ENCODE peak calls at places on chromosomes 3 and 15, in five cellular contexts. G is mesenchymal stem cell, O is mesendoderm, S is neuronal stem cell, U is IMR-90. B is an unnamed sample.

GRCh38 chr3:66499881-66500574 is 794 bp downstream of the LRIG1 start:
- DNase-seq in U (peak; percentile 43), O (no peak), S (no peak), G (peak; percentile 28), B (no peak)

GRCh38 chr3:190012314-190012782 is 108.3 kb downstream of the P3H2 start:
- DNase-seq in G (peak; percentile 61), S (peak; percentile 36), U (peak; percentile 54), O (peak; percentile 96), B (no peak)

GRCh38 chr3:102492300-102492699 is 57.5 kb downstream of the ZPLD1 start:
- DNase-seq in G (no peak), O (no peak), S (no peak), U (no peak), B (no peak)

GRCh38 chr3:153442386-153442785 is 280.4 kb downstream of the RAP2B start:
- DNase-seq in O (peak; percentile 3), S (no peak), U (no peak), G (no peak), B (no peak)

GRCh38 chr3:148861277-148861869 is 3.7 kb upstream of the CPA3 start:
- DNase-seq in O (peak; percentile 31), S (peak; percentile 9), G (peak; percentile 50), U (peak; percentile 54), B (no peak)

GRCh38 chr15:31268911-31269784 is 57.5 kb upstream of the KLF13 start:
- DNase-seq in G (no peak), U (no peak), O (no peak), S (no peak), B (no peak)

GRCh38 chr3:10116138-10116460 is 624 bp downstream of the BRK1 start:
- DNase-seq in O (peak; percentile 70), U (peak; percentile 54), G (peak; percentile 84), S (no peak), B (no peak)

GRCh38 chr3:134751831-134752230 is 43.2 kb upstream of the EPHB1 start:
- DNase-seq in G (no peak), S (no peak), U (no peak), O (no peak), B (no peak)

GRCh38 chr3:120013481-120013880 is 80.8 kb downstream of the GSK3B start:
- DNase-seq in S (no peak), O (no peak), G (peak; percentile 44), U (peak; percentile 19), B (no peak)

GRCh38 chr15:43105077-43105769 is 615 bp downstream of the UBR1 start:
- DNase-seq in S (no peak), O (no peak), U (peak; percentile 5), G (no peak), B (no peak)

GRCh38 chr3:49602877-49603411 is 48.7 kb downstream of the BSN start:
- DNase-seq in G (no peak), O (peak; percentile 29), U (no peak), S (no peak), B (no peak)

GRCh38 chr3:186609247-186609868 is 3.5 kb upstream of the AHSG start:
- DNase-seq in S (no peak), O (peak; percentile 35), U (no peak), G (no peak), B (no peak)

GRCh38 chr3:149278911-149279310 is 54.5 kb downstream of the TM4SF18 start:
- DNase-seq in S (no peak), O (no peak), U (no peak), G (peak; percentile 36), B (no peak)

GRCh38 chr3:99686955-99687612 is 48.7 kb downstream of the COL8A1 start:
- DNase-seq in U (peak; percentile 74), O (peak; percentile 68), S (peak; percentile 57), G (peak; percentile 74), B (peak; percentile 84)

GRCh38 chr3:19947549-19948071 is 713 bp downstream of the RAB5A start:
- DNase-seq in G (peak; percentile 67), U (peak; percentile 41), S (peak; percentile 32), O (peak; percentile 78), B (peak; percentile 75)

GRCh38 chr3:149367021-149367840 is 10.2 kb downstream of the TM4SF1 start:
- DNase-seq in S (no peak), O (peak; percentile 78), U (peak; percentile 76), G (peak; percentile 77), B (no peak)

GRCh38 chr3:36635731-36636130 is 128.6 kb downstream of the DCLK3 start:
- DNase-seq in U (peak; percentile 26), O (no peak), S (no peak), G (no peak), B (no peak)

GRCh38 chr15:31151301-31152233 is 50.0 kb upstream of the TRPM1 start:
- DNase-seq in G (no peak), U (no peak), S (no peak), O (no peak), B (no peak)

GRCh38 chr15:77592768-77593167 is 39.9 kb downstream of the LINGO1 start:
- DNase-seq in O (no peak), G (no peak), S (no peak), U (no peak), B (no peak)

GRCh38 chr3:195889843-195890407 is 18.4 kb downstream of the TNK2 start:
- DNase-seq in O (no peak), S (no peak), U (no peak), G (no peak), B (peak; percentile 71)

GRCh38 chr3:38154625-38155255 is 10.6 kb upstream of the OXSR1 start:
- DNase-seq in S (no peak), O (no peak), G (no peak), U (no peak), B (no peak)

GRCh38 chr15:99706557-99707303 is 26.5 kb downstream of the LYSMD4 start:
- DNase-seq in G (peak; percentile 53), U (no peak), O (no peak), S (no peak), B (no peak)

GRCh38 chr15:41655716-41656115 is 4.5 kb upstream of the MGA start:
- DNase-seq in U (peak; percentile 73), G (no peak), O (no peak), S (no peak), B (no peak)

GRCh38 chr3:197428117-197428761 is 127.5 kb downstream of the BDH1 start:
- DNase-seq in U (peak; percentile 36), O (no peak), S (no peak), G (peak; percentile 89), B (no peak)

GRCh38 chr3:38984110-38984509 is 67.6 kb downstream of the SCN11A start:
- DNase-seq in U (no peak), O (no peak), S (no peak), G (no peak), B (no peak)

GRCh38 chr3:58666683-58667082 is at the start of gene FAM3D:
- DNase-seq in O (no peak), S (no peak), U (no peak), G (no peak), B (no peak)

GRCh38 chr15:44729394-44729913 is 6.9 kb upstream of the TRIM69 start:
- DNase-seq in G (no peak), U (peak; percentile 18), O (no peak), S (no peak), B (no peak)

GRCh38 chr3:13244695-13245449 is 171.6 kb upstream of the IQSEC1 start:
- DNase-seq in S (no peak), O (no peak), G (no peak), U (no peak), B (no peak)

GRCh38 chr3:141487419-141488345 is 855 bp downstream of the RASA2 start:
- DNase-seq in S (peak; percentile 66), U (peak; percentile 44), G (peak; percentile 67), O (peak; percentile 86), B (peak; percentile 23)

GRCh38 chr3:4979401-4980228 is at the start of gene BHLHE40:
- DNase-seq in O (no peak), G (no peak), S (no peak), U (no peak), B (peak; percentile 72)

GRCh38 chr15:92545996-92546395 is 109.6 kb downstream of the FAM174B start:
- DNase-seq in O (no peak), S (no peak), U (no peak), G (no peak), B (no peak)

GRCh38 chr3:46699846-46700523 is 1.2 kb upstream of the TMIE start:
- DNase-seq in S (no peak), G (no peak), U (no peak), O (no peak), B (no peak)

GRCh38 chr3:36792342-36792741 is 28.0 kb upstream of the DCLK3 start:
- DNase-seq in O (peak; percentile 86), S (peak; percentile 46), U (peak; percentile 24), G (peak; percentile 38), B (peak; percentile 66)

GRCh38 chr3:99487894-99488293 is 150.5 kb upstream of the COL8A1 start:
- DNase-seq in S (no peak), G (no peak), O (no peak), U (no peak), B (no peak)

GRCh38 chr3:175477651-175478224 is 618.6 kb downstream of the NAALADL2 start:
- DNase-seq in O (no peak), G (no peak), S (no peak), U (no peak), B (no peak)

GRCh38 chr3:138834359-138835176 is at the start of gene PIK3CB:
- DNase-seq in U (peak; percentile 62), G (peak; percentile 76), O (peak; percentile 96), S (peak; percentile 89), B (peak; percentile 47)
- H3K23ac ChIP-seq in U (peak within 1 kb of the TSS; percentile 95), G (peak within 1 kb of the TSS; percentile 77), O (peak within 1 kb of the TSS; percentile 91), S (peak within 1 kb of the TSS; percentile 99), B (no peak within 1 kb of the TSS)

DNA sequence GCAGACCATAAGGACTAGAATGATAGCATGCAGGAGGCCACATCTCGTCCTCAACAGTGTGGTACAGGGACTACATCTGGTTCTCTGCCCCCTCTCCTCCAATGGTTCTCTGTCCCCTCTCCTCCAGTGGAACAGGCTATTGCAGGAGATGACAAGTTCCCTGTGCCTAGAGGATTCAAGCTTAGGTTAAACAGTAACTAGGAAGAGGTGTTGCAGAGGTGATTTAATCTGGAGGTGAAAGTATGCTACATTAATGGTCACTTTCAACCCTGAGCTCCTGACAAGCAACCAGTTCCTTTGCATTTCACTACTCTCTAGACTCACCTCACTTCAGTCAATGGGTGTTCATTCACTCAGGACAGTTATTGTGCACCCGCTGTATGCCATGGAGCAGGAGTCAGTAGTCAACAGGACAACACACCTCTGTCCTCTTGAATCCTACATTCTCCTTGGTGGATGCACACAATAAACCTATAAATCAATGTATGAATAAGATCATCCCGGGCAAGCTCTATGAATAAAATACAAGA is 16.0 kb downstream of the SPATA12 start:
- DNase-seq in U (no peak), O (no peak), G (no peak), S (no peak), B (no peak)
- H3K23ac ChIP-seq in U (peak overlapping the region; percentile 15), O (no peak overlapping the region), G (peak overlapping the region; percentile 32), S (no peak overlapping the region), B (no peak overlapping the region)

DNA sequence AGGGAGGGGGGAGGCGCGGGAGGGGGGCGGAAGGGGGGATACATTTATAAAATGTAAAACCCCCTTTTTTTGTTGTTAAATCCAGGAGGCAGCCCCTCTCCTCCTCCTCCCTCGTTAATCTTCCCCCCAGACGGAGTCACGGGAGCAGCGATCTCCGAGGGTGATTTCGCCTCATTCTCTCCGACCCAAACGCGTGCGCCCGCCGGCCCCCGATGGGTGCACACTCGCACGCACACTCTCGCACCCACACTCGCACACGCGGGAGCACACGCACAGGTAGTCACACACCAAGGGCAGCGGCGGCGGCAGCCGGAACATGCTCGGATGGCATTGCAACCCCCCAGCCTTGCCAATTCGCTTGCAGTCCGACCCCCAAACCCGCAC is 498 bp downstream of the ANP32A start:
- DNase-seq in G (peak; percentile 66), S (no peak), U (no peak), O (peak; percentile 55), B (no peak)
- H3K23ac ChIP-seq in G (no peak overlapping the region), S (peak overlapping the region; percentile 99), U (peak overlapping the region; percentile 92), O (peak overlapping the region; percentile 100), B (no peak overlapping the region)

GRCh38 chr15:57544840-57545239 is 46.9 kb upstream of the MYZAP start:
- DNase-seq in O (no peak), U (no peak), G (no peak), S (no peak), B (no peak)
- H3K23ac ChIP-seq in O (no peak overlapping the region), U (no peak overlapping the region), G (no peak overlapping the region), S (no peak overlapping the region), B (no peak overlapping the region)